ENCODE peak calls at places on chromosomes 4 and X, in four cellular contexts. K is heart left ventricle, U is tibial nerve, S is breast epithelium. R is an unnamed sample. For H3K27me3, the result is how much of the 10 kb centered on the place peaks cover.

GRCh38 chrX:17164079-17164478 is 210.9 kb upstream of the NHS start:
- DNase-seq in K (no peak), U (no peak), S (no peak), R (no peak)

GRCh38 chr4:155772459-155773195 is 13.8 kb downstream of the GUCY1B1 start:
- DNase-seq in K (no peak), U (no peak), S (no peak), R (no peak)

GRCh38 chr4:98006060-98006459 is 137.2 kb downstream of the STPG2 start:
- DNase-seq in K (no peak), U (no peak), S (no peak), R (no peak)

GRCh38 chrX:85994228-85994627 is 53.1 kb downstream of the CHM start:
- DNase-seq in K (no peak), U (no peak), S (no peak), R (no peak)

GRCh38 chrX:129959493-129959832 is 23.0 kb upstream of the BCORL1 start:
- DNase-seq in K (no peak), U (no peak), S (no peak), R (peak)

GRCh38 chr4:66777097-66777496 is 768.2 kb downstream of the CENPC start:
- DNase-seq in K (no peak), U (no peak), S (no peak), R (no peak)

GRCh38 chrX:11239230-11239629 is 54.0 kb upstream of the AMELX start:
- DNase-seq in K (no peak), U (no peak), S (no peak), R (no peak)

GRCh38 chrX:9501362-9501761 is 36.5 kb downstream of the TBL1X start:
- DNase-seq in K (no peak), U (no peak), S (no peak), R (no peak)

GRCh38 chr4:7297374-7297773 is 105.0 kb downstream of the SORCS2 start:
- DNase-seq in K (peak), U (no peak), S (no peak), R (no peak)

GRCh38 chr4:173855015-173855414 is 325.0 kb upstream of the HAND2 start:
- DNase-seq in K (no peak), U (no peak), S (no peak), R (no peak)

GRCh38 chrX:51336584-51336983 is 4.0 kb downstream of the NUDT10 start:
- DNase-seq in K (no peak), U (peak), S (no peak), R (no peak)

DNA sequence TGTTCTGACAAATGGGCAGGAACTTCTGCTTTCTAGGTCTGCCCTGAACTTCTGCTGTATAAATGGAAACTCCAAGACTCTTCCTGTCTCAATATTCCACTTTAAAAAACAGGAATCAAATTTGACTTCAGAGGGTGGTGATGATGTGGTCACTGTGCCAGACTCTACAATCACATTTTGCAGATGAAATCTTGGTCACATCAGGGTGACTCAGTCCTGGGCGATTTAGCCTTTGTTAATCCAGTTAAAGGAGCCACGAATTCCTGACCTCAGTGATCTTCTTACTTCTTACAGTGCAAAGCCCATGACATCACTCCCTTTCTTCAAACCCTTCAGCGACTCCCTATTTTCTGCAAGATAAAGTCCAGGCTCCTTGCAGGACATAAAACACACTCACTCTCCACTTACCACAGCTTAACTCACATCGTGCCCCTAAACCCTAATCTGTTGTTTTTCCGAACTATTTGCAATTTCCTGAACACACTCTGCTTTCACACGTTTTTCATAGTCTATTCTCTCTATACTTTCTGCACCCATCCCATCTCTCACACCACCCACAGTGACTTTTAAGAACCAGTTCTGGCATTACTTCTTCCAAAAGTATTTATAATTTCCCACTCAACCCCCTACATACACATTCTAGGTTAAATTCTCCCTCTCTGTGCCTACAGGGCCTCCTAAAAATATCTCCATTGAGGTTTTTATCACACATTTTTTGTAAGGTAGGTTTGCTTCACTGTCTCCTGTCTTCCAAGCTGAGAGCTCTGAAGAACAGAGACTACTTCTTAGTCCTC is 11.1 kb downstream of the GASK1B start:
- DNase-seq in K (no peak), U (peak), S (no peak), R (no peak)
- H3K27ac ChIP-seq in K (peak), U (peak), S (peak), R (peak)

GRCh38 chr4:70688795-70689231 is 481 bp downstream of the UTP3 start:
- DNase-seq in K (no peak), U (no peak), S (no peak), R (no peak)

GRCh38 chr4:70687821-70688794 is at the start of gene UTP3:
- DNase-seq in K (peak), U (peak), S (peak), R (peak)
- TF ChIP-seq POLR2A in K (no peak), U (peak), S (no peak), R (peak)

DNA sequence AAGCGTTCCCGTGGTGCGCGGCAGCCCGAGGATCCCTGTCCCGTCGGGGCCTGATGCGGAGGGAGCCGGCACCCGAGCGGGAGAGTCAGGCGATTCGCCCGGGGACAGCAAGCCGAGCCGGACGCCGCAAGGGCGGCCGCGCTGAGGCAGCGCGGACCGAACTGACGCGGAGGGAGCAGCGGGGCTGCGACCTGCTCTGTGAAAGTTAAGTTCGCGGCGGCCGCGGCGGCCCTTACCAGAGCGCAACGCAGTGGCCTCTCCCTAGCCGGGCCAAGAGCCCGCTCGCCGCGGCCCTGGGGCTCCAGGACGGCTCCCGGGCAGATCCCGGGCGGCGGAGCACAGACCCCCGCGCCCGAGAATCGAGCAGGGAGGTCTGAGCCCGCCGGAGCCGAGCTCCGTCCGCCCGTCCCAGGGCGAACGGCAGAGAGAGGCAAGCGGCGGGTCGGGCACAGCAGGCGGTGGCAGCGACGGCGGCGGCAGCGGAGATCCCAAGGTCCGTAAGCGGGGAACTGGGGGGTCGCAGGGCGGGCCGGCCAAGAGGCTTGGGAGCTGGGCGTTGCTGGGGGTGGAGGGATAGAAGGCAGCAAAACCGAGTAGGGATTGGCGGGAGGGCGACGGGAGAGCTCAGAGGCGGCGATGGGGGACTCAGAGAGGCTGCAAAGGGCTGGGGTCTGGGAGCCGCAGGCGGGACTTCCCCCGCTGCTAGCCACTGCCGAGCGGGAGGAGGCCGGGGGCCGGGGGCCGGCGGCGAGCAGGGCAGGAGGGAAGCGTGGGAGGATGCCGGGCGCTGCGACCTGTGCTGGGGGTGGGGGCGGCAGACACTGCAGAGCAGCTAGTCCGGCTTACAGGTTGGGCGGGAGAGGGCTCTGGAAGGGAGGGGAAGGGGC is 1.0 kb downstream of the GPR50 start:
- DNase-seq in K (no peak), U (no peak), S (no peak), R (no peak)
- H3K27me3 ChIP-seq in K (under half), U (under half), S (half or more), R (under half)

GRCh38 chr4:2246384-2247127 is 4.6 kb upstream of the HAUS3 start:
- DNase-seq in K (no peak), U (no peak), S (no peak), R (no peak)

GRCh38 chr4:2243682-2244380 is 1.9 kb upstream of the HAUS3 start:
- DNase-seq in K (no peak), U (peak), S (no peak), R (peak)

GRCh38 chr4:2247128-2248043 is 5.5 kb upstream of the HAUS3 start:
- DNase-seq in K (peak), U (no peak), S (no peak), R (peak)

GRCh38 chr4:2245787-2246275 is 3.9 kb upstream of the HAUS3 start:
- DNase-seq in K (no peak), U (no peak), S (no peak), R (no peak)

DNA sequence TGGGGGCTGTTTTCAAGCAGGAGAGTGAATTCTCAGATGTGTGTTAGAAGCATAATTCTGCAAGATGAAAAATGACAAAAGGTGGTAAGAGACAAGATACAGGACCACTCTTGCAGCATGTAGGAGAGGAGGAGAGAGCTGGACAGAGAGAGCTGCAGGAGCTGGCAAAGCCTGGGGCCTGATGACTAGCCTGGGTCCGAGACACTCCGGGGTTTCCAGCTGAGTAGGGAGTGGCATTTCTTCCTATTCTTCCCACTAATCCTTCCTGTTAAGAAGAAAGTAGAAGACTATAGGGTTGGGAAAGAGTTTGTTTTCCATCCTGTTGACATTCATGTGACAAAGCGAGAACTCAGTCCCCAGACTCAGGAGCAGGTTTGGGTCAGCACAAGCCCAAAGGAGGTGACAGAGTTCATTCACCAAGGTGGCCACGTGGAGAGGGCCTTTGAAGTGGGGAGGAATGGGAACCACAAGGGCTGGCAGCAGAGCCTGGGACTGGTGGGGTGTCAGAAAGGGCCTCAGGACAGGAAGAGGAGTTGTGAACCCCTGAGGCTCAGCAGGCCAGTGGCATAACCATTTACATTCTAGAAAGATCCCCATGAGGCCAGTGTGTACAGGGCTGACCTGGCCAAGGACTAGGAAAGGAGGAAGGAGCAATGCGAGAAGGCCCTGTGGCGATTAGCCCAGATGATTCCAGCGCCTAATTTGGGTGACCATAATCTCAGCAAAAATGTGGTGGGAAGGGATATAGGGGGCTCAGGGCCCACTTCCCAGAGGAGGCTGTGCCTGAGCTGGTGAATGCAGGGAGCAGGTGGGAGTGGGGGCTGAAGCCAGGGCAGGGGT is 3.2 kb upstream of the HAUS3 start:
- DNase-seq in K (no peak), U (no peak), S (no peak), R (peak)
- H3K27ac ChIP-seq in K (peak), U (peak), S (peak), R (no peak)

R was measured in Peyer's patch.